ENCODE peak calls at places on chromosomes 4 and X, in four cellular contexts. Z, G, T and Y are unnamed samples. For H3K27me3, H3K36me3 and H3K4me1, the result is how much of the 10 kb centered on the place peaks cover.

GRCh38 chr4:69518102-69518501 is 22.4 kb upstream of the UGT2B4 start:
- DNase-seq in G (no peak), Z (no peak), T (no peak), Y (no peak)

GRCh38 chr4:179145746-179146530 is 1703.7 kb upstream of the AGA start:
- DNase-seq in G (no peak), T (no peak), Z (no peak), Y (no peak)

GRCh38 chr4:83118869-83119268 is 4.3 kb upstream of the PLAC8 start:
- DNase-seq in Z (no peak), T (no peak), G (no peak), Y (no peak)

GRCh38 chr4:168335621-168336020 is 17.1 kb upstream of the DDX60 start:
- DNase-seq in Z (peak), T (no peak), G (no peak), Y (no peak)

GRCh38 chr4:7327341-7327885 is 107.3 kb downstream of the PSAPL1 start:
- DNase-seq in T (no peak), G (peak), Z (no peak), Y (no peak)

GRCh38 chrX:136295380-136295779 is 5.4 kb upstream of the ADGRG4 start:
- DNase-seq in G (no peak), Z (no peak), T (no peak), Y (no peak)

GRCh38 chr4:80619070-80619674 is 283.6 kb downstream of the CFAP299 start:
- DNase-seq in T (no peak), Z (no peak), G (no peak), Y (no peak)

GRCh38 chr4:81792521-81792920 is 320.8 kb upstream of the RASGEF1B start:
- DNase-seq in T (no peak), G (no peak), Z (no peak), Y (no peak)

GRCh38 chr4:3687538-3687937 is 78.6 kb upstream of the ADRA2C start:
- DNase-seq in T (no peak), G (no peak), Z (no peak), Y (no peak)

GRCh38 chr4:149493492-149493891 is 322.2 kb downstream of the IQCM start:
- DNase-seq in G (no peak), Z (no peak), T (no peak), Y (no peak)

GRCh38 chrX:38937400-38937799 is 136.1 kb downstream of the MID1IP1 start:
- DNase-seq in G (no peak), Z (no peak), T (no peak), Y (no peak)

GRCh38 chrX:40539214-40540142 is 41.3 kb upstream of the ATP6AP2 start:
- DNase-seq in Z (peak), G (peak), T (no peak), Y (peak)

GRCh38 chrX:55767100-55767499 is 49.6 kb downstream of the RRAGB start:
- DNase-seq in T (no peak), Z (no peak), G (no peak), Y (no peak)

GRCh38 chr4:143395054-143395453 is 58.4 kb downstream of the GAB1 start:
- DNase-seq in G (no peak), Z (no peak), T (no peak), Y (no peak)

GRCh38 chr4:119729815-119730643 is 101.4 kb upstream of the PDE5A start:
- DNase-seq in T (no peak), G (no peak), Z (peak), Y (no peak)

GRCh38 chr4:173167793-173168395 is 717 bp upstream of the GALNT7 start:
- DNase-seq in G (peak), T (no peak), Z (no peak), Y (no peak)

GRCh38 chr4:47831026-47831689 is 6.7 kb downstream of the CORIN start:
- DNase-seq in T (no peak), Z (no peak), G (no peak), Y (no peak)

GRCh38 chr4:157978680-157979361 is 194.0 kb downstream of the GASK1B start:
- DNase-seq in Z (peak), G (no peak), T (peak), Y (peak)

GRCh38 chr4:3819210-3819919 is 53.2 kb downstream of the ADRA2C start:
- DNase-seq in T (no peak), Z (no peak), G (peak), Y (no peak)

GRCh38 chr4:7546809-7547367 is 112.2 kb upstream of the PSAPL1 start:
- DNase-seq in G (no peak), Z (no peak), T (no peak), Y (no peak)

GRCh38 chr4:2858451-2859217 is 15.0 kb downstream of the ADD1 start:
- DNase-seq in Z (no peak), G (no peak), T (no peak), Y (no peak)

GRCh38 chrX:24561121-24561520 is 86.0 kb downstream of the PCYT1B start:
- DNase-seq in Z (no peak), T (no peak), G (no peak), Y (no peak)

GRCh38 chr4:128551280-128551679 is 258.2 kb upstream of the JADE1 start:
- DNase-seq in Z (no peak), T (no peak), G (no peak), Y (no peak)

GRCh38 chr4:128556756-128557155 is 252.7 kb upstream of the JADE1 start:
- DNase-seq in G (no peak), Z (no peak), T (no peak), Y (no peak)

GRCh38 chr4:128549636-128550035 is 259.9 kb upstream of the JADE1 start:
- DNase-seq in T (no peak), G (no peak), Z (no peak), Y (no peak)

GRCh38 chr4:128550060-128550459 is 259.4 kb upstream of the JADE1 start:
- DNase-seq in T (no peak), Z (no peak), G (no peak), Y (no peak)

GRCh38 chr4:128553665-128554515 is 255.6 kb upstream of the JADE1 start:
- DNase-seq in Z (no peak), G (no peak), T (no peak), Y (no peak)
- H3K27me3 ChIP-seq in Z (under half), G (under half), T (under half), Y (under half)

GRCh38 chr4:78781086-78781630 is 5.0 kb downstream of the BMP2K start:
- DNase-seq in Z (no peak), T (no peak), G (no peak), Y (no peak)
- H3K36me3 ChIP-seq in Z (under half), T (under half), G (under half), Y (under half)

GRCh38 chrX:150573702-150574101 is 5.3 kb downstream of the MTM1 start:
- DNase-seq in G (no peak), T (no peak), Z (no peak), Y (no peak)
- H3K4me1 ChIP-seq in G (half or more), T (under half), Z (under half), Y (half or more)

GRCh38 chr4:152117054-152117453 is 356.2 kb upstream of the GATB start:
- DNase-seq in G (no peak), Z (no peak), T (no peak), Y (no peak)

GRCh38 chr4:152117501-152117900 is 356.7 kb upstream of the GATB start:
- DNase-seq in T (no peak), Z (peak), G (no peak), Y (no peak)

GRCh38 chr4:152115794-152116193 is 355.0 kb upstream of the GATB start:
- DNase-seq in T (no peak), Z (peak), G (no peak), Y (no peak)

GRCh38 chr4:152118819-152119553 is 358.2 kb upstream of the GATB start:
- DNase-seq in Z (no peak), G (no peak), T (no peak), Y (no peak)

GRCh38 chr4:152118108-152118507 is 357.3 kb upstream of the GATB start:
- DNase-seq in Z (no peak), G (no peak), T (no peak), Y (no peak)
- H3K27me3 ChIP-seq in Z (under half), G (under half), T (under half), Y (under half)

GRCh38 chr4:1227817-1228216 is 21.1 kb downstream of the CTBP1 start:
- DNase-seq in G (no peak), T (no peak), Z (no peak), Y (no peak)
- H3K36me3 ChIP-seq in G (half or more), T (half or more), Z (half or more), Y (half or more)

GRCh38 chr4:76981649-76982048 is 32.1 kb downstream of the SEPTIN11 start:
- DNase-seq in Z (no peak), G (no peak), T (no peak), Y (no peak)
- H3K4me1 ChIP-seq in Z (half or more), G (half or more), T (under half), Y (half or more)

GRCh38 chr4:116427666-116428065 is 657.7 kb downstream of the TRAM1L1 start:
- DNase-seq in T (no peak), Z (no peak), G (no peak), Y (no peak)
- H3K27me3 ChIP-seq in T (under half), Z (under half), G (under half), Y (under half)